ENCODE peak calls at places on chromosomes 4 and X, in four cellular contexts. A, U, T and M are unnamed samples.

GRCh38 chrX:8639949-8640348 is 92.0 kb downstream of the ANOS1 start:
- DNase-seq in T (no peak), U (no peak), A (no peak), M (no peak)

GRCh38 chr4:74117024-74117534 is 18.1 kb upstream of the CXCL2 start:
- DNase-seq in U (peak), T (peak), A (no peak), M (peak)

GRCh38 chr4:125704726-125705125 is 390.0 kb downstream of the FAT4 start:
- DNase-seq in A (no peak), T (peak), U (peak), M (peak)

GRCh38 chrX:37543324-37543723 is 28.1 kb upstream of the LANCL3 start:
- DNase-seq in T (no peak), A (no peak), U (no peak), M (no peak)

GRCh38 chr4:141229408-141230101 is 8.9 kb downstream of the ZNF330 start:
- DNase-seq in U (no peak), T (no peak), A (no peak), M (no peak)

GRCh38 chrX:16212024-16212423 is 44.7 kb downstream of the MAGEB17 start:
- DNase-seq in U (peak), T (peak), A (no peak), M (peak)

GRCh38 chr4:186946682-186947294 is 223.1 kb upstream of the FAT1 start:
- DNase-seq in T (peak), U (peak), A (no peak), M (peak)

GRCh38 chr4:47519239-47519883 is 34.3 kb downstream of the ATP10D start:
- DNase-seq in U (no peak), T (no peak), A (no peak), M (peak)

GRCh38 chr4:10546-10870 is 42.6 kb upstream of the ZNF595 start:
- DNase-seq in U (no peak), A (no peak), T (no peak), M (no peak)

GRCh38 chr4:149113804-149114430 is 671.7 kb upstream of the NR3C2 start:
- DNase-seq in U (peak), A (no peak), T (peak), M (peak)

GRCh38 chrX:80285131-80285773 is 135.0 kb upstream of the TENT5D start:
- DNase-seq in T (peak), A (peak), U (no peak), M (no peak)

GRCh38 chrX:38172596-38172995 is 48.1 kb downstream of the SRPX start:
- DNase-seq in T (no peak), U (peak), A (no peak), M (no peak)

GRCh38 chr4:148747721-148748268 is 305.6 kb upstream of the NR3C2 start:
- DNase-seq in T (no peak), U (no peak), A (no peak), M (no peak)

GRCh38 chrX:10486373-10486772 is 134.0 kb downstream of the MID1 start:
- DNase-seq in T (peak), U (peak), A (no peak), M (peak)

GRCh38 chr4:22416403-22416802 is 99.5 kb downstream of the ADGRA3 start:
- DNase-seq in T (no peak), A (no peak), U (peak), M (no peak)

GRCh38 chrX:100615015-100615414 is 21.6 kb downstream of the TSPAN6 start:
- DNase-seq in T (peak), U (peak), A (no peak), M (peak)